ENCODE peak calls at places on chromosomes 11 and 22, in ten cellular contexts. J, G, M, B, N, T, Q, V, Z and Y are unnamed samples.

GRCh38 chr11:7668911-7669310 is 4.4 kb downstream of the CYB5R2 start:
- DNase-seq in G (no peak), M (no peak), J (no peak), B (no peak), Q (no peak), V (no peak), N (no peak), Z (no peak), T (no peak), Y (no peak)

GRCh38 chr11:15507592-15507991 is 392.9 kb downstream of the INSC start:
- DNase-seq in T (no peak), B (no peak), N (no peak), G (peak), Z (no peak), V (peak), M (no peak), J (no peak), Q (no peak), Y (no peak)

GRCh38 chr11:15918212-15918611 is 438.1 kb downstream of the SOX6 start:
- DNase-seq in J (no peak), M (no peak), T (no peak), V (no peak), B (no peak), N (no peak), Z (no peak), Q (no peak), G (no peak), Y (peak)

GRCh38 chr22:27754247-27754887 is 47.2 kb downstream of the MN1 start:
- DNase-seq in Q (no peak), Z (no peak), V (peak), M (no peak), T (no peak), B (no peak), J (no peak), N (no peak), G (no peak), Y (no peak)

GRCh38 chr22:45645150-45645525 is 26.5 kb upstream of the ATXN10 start:
- DNase-seq in N (no peak), M (no peak), G (no peak), J (no peak), Q (no peak), V (no peak), T (no peak), Z (no peak), B (no peak), Y (no peak)

GRCh38 chr11:130088909-130089668 is 19.4 kb downstream of the APLP2 start:
- DNase-seq in T (no peak), V (no peak), M (no peak), Z (no peak), J (no peak), G (no peak), Q (no peak), N (no peak), B (no peak), Y (no peak)

GRCh38 chr22:30781271-30781875 is 86.7 kb downstream of the OSBP2 start:
- DNase-seq in G (no peak), J (no peak), B (no peak), T (no peak), V (no peak), N (no peak), M (peak), Z (no peak), Q (no peak), Y (no peak)

GRCh38 chr11:21771097-21771496 is 421.8 kb upstream of the ANO5 start:
- DNase-seq in B (no peak), T (no peak), V (no peak), J (no peak), N (no peak), M (no peak), G (no peak), Z (no peak), Q (no peak), Y (no peak)

GRCh38 chr11:39784873-39785272 is 1674.6 kb downstream of the LRRC4C start:
- DNase-seq in M (no peak), N (no peak), B (no peak), J (no peak), Q (no peak), V (no peak), T (no peak), Z (no peak), G (no peak), Y (peak)

GRCh38 chr11:79503028-79503427 is 62.2 kb upstream of the TENM4 start:
- DNase-seq in T (peak), J (no peak), B (no peak), Q (peak), Z (no peak), G (no peak), M (no peak), N (no peak), V (no peak), Y (no peak)

GRCh38 chr11:1048375-1049070 is 12.0 kb upstream of the MUC6 start:
- DNase-seq in G (no peak), J (peak), Z (no peak), V (no peak), Q (peak), B (no peak), N (no peak), T (no peak), M (no peak), Y (no peak)

GRCh38 chr11:78040691-78041379 is 17.8 kb upstream of the KCTD14 start:
- DNase-seq in G (no peak), B (no peak), Z (no peak), V (no peak), Q (no peak), N (peak), T (no peak), M (no peak), J (no peak), Y (no peak)

GRCh38 chr22:40345801-40346177 is 511 bp upstream of the ADSL start:
- DNase-seq in Q (peak), J (no peak), N (peak), Z (no peak), M (no peak), G (peak), B (no peak), V (no peak), T (peak), Y (no peak)

GRCh38 chr11:7490535-7490934 is 5.2 kb downstream of the OLFML1 start:
- DNase-seq in B (no peak), N (peak), G (no peak), V (no peak), J (no peak), Q (no peak), M (no peak), T (no peak), Z (no peak), Y (no peak)

GRCh38 chr22:49667236-49667635 is 160.4 kb downstream of the BRD1 start:
- DNase-seq in N (no peak), B (no peak), J (no peak), T (peak), V (no peak), M (no peak), Q (no peak), G (no peak), Z (no peak), Y (no peak)

GRCh38 chr22:36398602-36399472 is 11.1 kb upstream of the MYH9 start:
- DNase-seq in M (peak), Z (no peak), Q (no peak), J (no peak), T (no peak), G (no peak), N (peak), B (no peak), V (no peak), Y (no peak)

GRCh38 chr11:45017329-45017728 is 66.6 kb upstream of the TP53I11 start:
- DNase-seq in T (no peak), N (no peak), B (no peak), V (no peak), Q (no peak), Z (no peak), J (no peak), G (no peak), M (no peak), Y (no peak)

GRCh38 chr22:33519140-33519973 is 400.9 kb downstream of the LARGE1 start:
- DNase-seq in T (no peak), B (peak), N (peak), Q (no peak), V (no peak), M (peak), J (peak), Z (peak), G (no peak), Y (no peak)

GRCh38 chr22:50250555-50251471 is at the start of gene HDAC10:
- DNase-seq in J (peak), Q (peak), G (peak), B (peak), M (peak), V (peak), Z (no peak), N (peak), T (peak), Y (peak)

GRCh38 chr11:59562292-59562691 is 51.0 kb downstream of the OR4D9 start:
- DNase-seq in Q (no peak), Z (no peak), G (no peak), M (no peak), N (no peak), B (no peak), V (no peak), T (no peak), J (no peak), Y (no peak)

GRCh38 chr11:80436547-80436946 is 995.7 kb upstream of the TENM4 start:
- DNase-seq in B (no peak), Q (no peak), G (no peak), N (no peak), T (no peak), J (no peak), Z (no peak), V (no peak), M (no peak), Y (no peak)

GRCh38 chr11:47914743-47915142 is 65.6 kb upstream of the PTPRJ start:
- DNase-seq in Q (no peak), J (no peak), G (no peak), T (no peak), N (no peak), Z (no peak), B (no peak), V (no peak), M (no peak), Y (no peak)

GRCh38 chr22:37549704-37550059 is 10.6 kb upstream of the CDC42EP1 start:
- DNase-seq in B (no peak), Z (no peak), G (peak), M (peak), T (peak), N (peak), V (no peak), Q (no peak), J (peak), Y (no peak)

GRCh38 chr11:4203603-4204360 is 109.2 kb downstream of the RRM1 start:
- DNase-seq in T (no peak), G (no peak), V (no peak), B (no peak), N (no peak), J (no peak), Z (no peak), M (no peak), Q (no peak), Y (no peak)

GRCh38 chr11:22162754-22163153 is 30.1 kb upstream of the ANO5 start:
- DNase-seq in V (no peak), M (no peak), G (no peak), Q (no peak), N (no peak), J (no peak), T (no peak), B (no peak), Z (no peak), Y (no peak)

GRCh38 chr11:554824-555499 is 5.6 kb downstream of the LMNTD2 start:
- DNase-seq in B (peak), J (peak), N (peak), Z (peak), T (peak), G (peak), M (no peak), Q (no peak), V (no peak), Y (peak)

GRCh38 chr22:50310949-50311444 is 3.6 kb upstream of the PLXNB2 start:
- DNase-seq in Z (no peak), M (no peak), B (no peak), Q (peak), J (no peak), N (no peak), V (no peak), T (peak), G (no peak), Y (no peak)

GRCh38 chr11:21105196-21105917 is 436.0 kb downstream of the NELL1 start:
- DNase-seq in N (no peak), V (no peak), J (no peak), T (no peak), G (no peak), Q (no peak), M (no peak), Z (no peak), B (no peak), Y (no peak)

GRCh38 chr11:64644348-64645242 is 53.6 kb downstream of the SLC22A12 start:
- DNase-seq in B (no peak), Q (no peak), V (no peak), G (no peak), M (no peak), T (no peak), Z (no peak), N (no peak), J (no peak), Y (no peak)

GRCh38 chr11:2139118-2139490 is at the start of gene IGF2:
- DNase-seq in N (no peak), T (peak), Q (peak), V (peak), Z (no peak), G (no peak), J (peak), M (no peak), B (no peak), Y (no peak)

GRCh38 chr11:106770489-106771100 is 247.7 kb downstream of the GUCY1A2 start:
- DNase-seq in Q (no peak), V (no peak), N (peak), Z (no peak), B (no peak), J (no peak), M (no peak), T (no peak), G (no peak), Y (no peak)

GRCh38 chr22:22410121-22410520 is 98.4 kb downstream of the ZNF280B start:
- DNase-seq in T (peak), J (no peak), M (no peak), B (no peak), V (no peak), Q (peak), G (no peak), Z (no peak), N (peak), Y (peak)

GRCh38 chr11:18171377-18172000 is 1.1 kb upstream of the MRGPRX4 start:
- DNase-seq in B (peak), T (no peak), Z (peak), J (no peak), V (no peak), G (no peak), M (no peak), Q (no peak), N (peak), Y (no peak)

GRCh38 chr22:49099089-49099488 is 728.6 kb downstream of the BRD1 start:
- DNase-seq in Z (no peak), M (no peak), J (no peak), B (no peak), N (no peak), Q (peak), G (no peak), T (no peak), V (no peak), Y (peak)

GRCh38 chr11:111358038-111359001 is 20.8 kb downstream of the POU2AF1 start:
- DNase-seq in Z (no peak), B (no peak), Q (no peak), M (no peak), T (no peak), G (peak), N (no peak), J (no peak), V (no peak), Y (no peak)

GRCh38 chr11:111357150-111358037 is 21.7 kb downstream of the POU2AF1 start:
- DNase-seq in Q (no peak), T (no peak), N (no peak), Z (no peak), V (no peak), J (no peak), B (no peak), M (no peak), G (no peak), Y (no peak)

GRCh38 chr11:111361082-111361801 is 17.8 kb downstream of the POU2AF1 start:
- DNase-seq in B (no peak), T (no peak), J (no peak), Z (no peak), N (no peak), Q (no peak), V (no peak), M (no peak), G (no peak), Y (no peak)

GRCh38 chr11:111360150-111361043 is 18.7 kb downstream of the POU2AF1 start:
- DNase-seq in V (no peak), T (no peak), J (no peak), G (peak), Q (no peak), B (no peak), N (no peak), Z (no peak), M (no peak), Y (no peak)

GRCh38 chr11:111359223-111360149 is 19.6 kb downstream of the POU2AF1 start:
- DNase-seq in Q (no peak), J (no peak), G (no peak), T (no peak), Z (no peak), V (no peak), M (no peak), N (no peak), B (no peak), Y (no peak)
- TF ChIP-seq CTCF in Q (no peak), J (no peak), G (no peak), T (no peak), Z (no peak), V (no peak), M (peak), N (no peak), B (no peak), Y (no peak)

GRCh38 chr11:104120493-104121200 is 43.3 kb downstream of the PDGFD start:
- DNase-seq in M (no peak), N (no peak), B (no peak), J (no peak), G (no peak), Q (no peak), T (no peak), V (no peak), Z (no peak), Y (no peak)
- TF ChIP-seq CTCF in M (no peak), N (peak), B (peak), J (no peak), G (no peak), Q (no peak), T (no peak), V (no peak), Z (no peak), Y (no peak)

GRCh38 chr11:36431429-36432092 is 78.5 kb downstream of the TRAF6 start:
- DNase-seq in V (no peak), N (peak), Q (peak), M (peak), J (peak), G (peak), T (no peak), Z (no peak), B (no peak), Y (peak)
- TF ChIP-seq CTCF in V (no peak), N (peak), Q (no peak), M (peak), J (no peak), G (no peak), T (no peak), Z (peak), B (no peak), Y (no peak)

GRCh38 chr11:65861533-65862183 is 1.4 kb downstream of the MUS81 start:
- DNase-seq in J (no peak), G (no peak), B (no peak), N (no peak), M (no peak), Z (no peak), V (no peak), T (no peak), Q (peak), Y (no peak)
- TF ChIP-seq CTCF in J (no peak), G (no peak), B (no peak), N (no peak), M (no peak), Z (no peak), V (no peak), T (no peak), Q (no peak), Y (no peak)

GRCh38 chr11:72352859-72353551 is 81.3 kb downstream of the CLPB start:
- DNase-seq in J (no peak), N (peak), B (peak), M (peak), Z (no peak), Q (no peak), T (no peak), V (no peak), G (no peak), Y (no peak)

GRCh38 chr11:72354356-72355115 is 79.8 kb downstream of the CLPB start:
- DNase-seq in Q (no peak), M (peak), N (no peak), B (no peak), V (no peak), Z (no peak), G (no peak), J (no peak), T (no peak), Y (no peak)

GRCh38 chr11:72350752-72351151 is 83.6 kb downstream of the CLPB start:
- DNase-seq in V (no peak), B (no peak), J (no peak), Z (no peak), T (no peak), M (peak), N (peak), Q (no peak), G (no peak), Y (no peak)

GRCh38 chr11:72349616-72350218 is 84.6 kb downstream of the CLPB start:
- DNase-seq in Z (peak), G (no peak), V (no peak), J (peak), M (no peak), T (peak), N (peak), Q (peak), B (no peak), Y (no peak)

GRCh38 chr11:72353861-72354260 is 80.5 kb downstream of the CLPB start:
- DNase-seq in J (no peak), Z (no peak), T (no peak), G (peak), N (peak), V (no peak), B (no peak), M (peak), Q (no peak), Y (no peak)
- TF ChIP-seq CTCF in J (peak), Z (peak), T (no peak), G (no peak), N (peak), V (no peak), B (peak), M (peak), Q (no peak), Y (no peak)

DNA sequence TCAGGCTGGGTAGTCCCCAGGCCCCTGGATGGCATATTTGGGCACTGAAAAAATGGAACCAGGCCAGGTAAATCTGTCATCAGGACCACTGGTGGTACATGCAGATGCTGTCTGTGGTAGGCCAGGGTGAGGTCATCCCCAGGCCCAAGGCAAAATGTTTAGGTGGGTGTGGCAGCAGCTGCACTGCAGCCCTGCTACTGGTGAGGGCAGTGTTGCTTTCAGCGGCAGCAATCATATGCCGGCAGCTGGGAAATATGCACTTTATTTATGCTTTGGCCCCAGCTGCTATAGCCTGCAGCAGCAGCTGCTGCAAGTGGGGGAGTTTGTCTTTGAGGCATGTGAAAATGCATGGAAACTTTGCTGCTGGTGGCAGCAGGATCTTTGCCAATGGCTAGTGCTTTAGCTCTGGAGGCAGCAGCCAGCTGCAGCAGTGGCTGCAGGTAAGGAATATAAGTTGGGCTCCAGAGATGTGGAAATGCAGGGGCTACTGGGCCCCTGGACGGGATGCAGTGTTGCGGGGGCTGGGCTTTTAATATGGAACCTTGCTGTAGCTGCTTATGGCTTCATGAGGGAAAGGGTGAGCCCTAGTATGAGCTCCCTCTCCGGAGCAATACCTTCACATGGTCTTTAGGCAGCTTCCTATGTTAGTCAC is 365.7 kb upstream of the CADM1 start:
- DNase-seq in B (no peak), Z (no peak), M (peak), T (no peak), N (no peak), G (no peak), Q (no peak), V (no peak), J (no peak), Y (peak)
- TF ChIP-seq CTCF in B (peak), Z (no peak), M (peak), T (peak), N (no peak), G (no peak), Q (peak), V (no peak), J (peak), Y (peak)

GRCh38 chr22:19723990-19724827 is 870 bp downstream of the GP1BB start:
- DNase-seq in G (no peak), T (peak), J (no peak), M (peak), Z (no peak), Q (no peak), V (no peak), N (peak), B (peak), Y (no peak)

GRCh38 chr22:19722175-19722914 is 994 bp upstream of the GP1BB start:
- DNase-seq in J (no peak), V (no peak), Q (peak), T (peak), N (no peak), G (no peak), B (no peak), M (no peak), Z (no peak), Y (no peak)

GRCh38 chr22:19724927-19725661 is 1.8 kb downstream of the GP1BB start:
- DNase-seq in V (no peak), Z (no peak), J (no peak), N (no peak), Q (no peak), B (no peak), T (no peak), M (no peak), G (no peak), Y (no peak)

GRCh38 chr22:19722915-19723164 is 499 bp upstream of the GP1BB start:
- DNase-seq in B (no peak), V (no peak), N (no peak), T (no peak), M (no peak), J (no peak), Q (no peak), G (no peak), Z (no peak), Y (no peak)

GRCh38 chr22:19723165-19723989 is at the start of gene GP1BB:
- DNase-seq in N (no peak), T (peak), Z (no peak), Q (peak), B (no peak), J (no peak), G (peak), M (no peak), V (no peak), Y (no peak)
- TF ChIP-seq CTCF in N (no peak), T (no peak), Z (no peak), Q (no peak), B (no peak), J (no peak), G (no peak), M (no peak), V (peak), Y (peak)